ENCODE peak calls at places on chromosomes 3 and 15, in eight cellular contexts. One of them, this sample, is unnamed.

GRCh38 chr3:141279074-141279945 is 47.7 kb downstream of the PXYLP1 start:
- DNase-seq in CD4-positive, alpha-beta T cell: no peak
- DNase-seq in astrocyte of the spinal cord: peak; percentile 29
- DNase-seq in heart left ventricle: no peak
- DNase-seq in GM13976: peak; percentile 53
- DNase-seq in GM23338: peak; percentile 60
- DNase-seq in Calu3: no peak
- DNase-seq in esophagus muscularis mucosa: no peak
- DNase-seq in this sample: peak; percentile 56

GRCh38 chr3:12170207-12170606 is 11.5 kb upstream of the TIMP4 start:
- DNase-seq in CD4-positive, alpha-beta T cell: no peak
- DNase-seq in astrocyte of the spinal cord: peak; percentile 43
- DNase-seq in heart left ventricle: no peak
- DNase-seq in GM13976: no peak
- DNase-seq in GM23338: no peak
- DNase-seq in Calu3: no peak
- DNase-seq in esophagus muscularis mucosa: no peak
- DNase-seq in this sample: no peak

GRCh38 chr3:104566054-104566453 is 800.7 kb upstream of the ALCAM start:
- DNase-seq in CD4-positive, alpha-beta T cell: no peak
- DNase-seq in astrocyte of the spinal cord: no peak
- DNase-seq in heart left ventricle: no peak
- DNase-seq in GM13976: no peak
- DNase-seq in GM23338: no peak
- DNase-seq in Calu3: no peak
- DNase-seq in esophagus muscularis mucosa: no peak
- DNase-seq in this sample: no peak

GRCh38 chr3:87390821-87391220 is 114.4 kb upstream of the POU1F1 start:
- DNase-seq in CD4-positive, alpha-beta T cell: no peak
- DNase-seq in astrocyte of the spinal cord: no peak
- DNase-seq in heart left ventricle: no peak
- DNase-seq in GM13976: no peak
- DNase-seq in GM23338: no peak
- DNase-seq in Calu3: no peak
- DNase-seq in esophagus muscularis mucosa: no peak
- DNase-seq in this sample: no peak

GRCh38 chr3:30081904-30082303 is 524.5 kb upstream of the TGFBR2 start:
- DNase-seq in CD4-positive, alpha-beta T cell: no peak
- DNase-seq in astrocyte of the spinal cord: no peak
- DNase-seq in heart left ventricle: no peak
- DNase-seq in GM13976: no peak
- DNase-seq in GM23338: no peak
- DNase-seq in Calu3: peak; percentile 39
- DNase-seq in esophagus muscularis mucosa: no peak
- DNase-seq in this sample: no peak

GRCh38 chr15:70030851-70031645 is 66.7 kb downstream of the TLE3 start:
- DNase-seq in CD4-positive, alpha-beta T cell: no peak
- DNase-seq in astrocyte of the spinal cord: no peak
- DNase-seq in heart left ventricle: no peak
- DNase-seq in GM13976: no peak
- DNase-seq in GM23338: no peak
- DNase-seq in Calu3: no peak
- DNase-seq in esophagus muscularis mucosa: no peak
- DNase-seq in this sample: no peak

GRCh38 chr3:26198609-26199008 is 408.7 kb downstream of the OXSM start:
- DNase-seq in CD4-positive, alpha-beta T cell: no peak
- DNase-seq in astrocyte of the spinal cord: no peak
- DNase-seq in heart left ventricle: no peak
- DNase-seq in GM13976: no peak
- DNase-seq in GM23338: no peak
- DNase-seq in Calu3: no peak
- DNase-seq in esophagus muscularis mucosa: no peak
- DNase-seq in this sample: no peak

GRCh38 chr3:172293093-172293492 is 155.2 kb downstream of the GHSR start:
- DNase-seq in CD4-positive, alpha-beta T cell: no peak
- DNase-seq in astrocyte of the spinal cord: no peak
- DNase-seq in heart left ventricle: no peak
- DNase-seq in GM13976: no peak
- DNase-seq in GM23338: no peak
- DNase-seq in Calu3: no peak
- DNase-seq in esophagus muscularis mucosa: no peak
- DNase-seq in this sample: no peak

GRCh38 chr15:81301385-81301784 is 22.6 kb downstream of the STARD5 start:
- DNase-seq in CD4-positive, alpha-beta T cell: no peak
- DNase-seq in astrocyte of the spinal cord: no peak
- DNase-seq in heart left ventricle: no peak
- DNase-seq in GM13976: no peak
- DNase-seq in GM23338: no peak
- DNase-seq in Calu3: no peak
- DNase-seq in esophagus muscularis mucosa: no peak
- DNase-seq in this sample: no peak

GRCh38 chr15:79615754-79616153 is 183.6 kb downstream of the MINAR1 start:
- DNase-seq in CD4-positive, alpha-beta T cell: no peak
- DNase-seq in astrocyte of the spinal cord: no peak
- DNase-seq in heart left ventricle: peak; percentile 59
- DNase-seq in GM13976: no peak
- DNase-seq in GM23338: no peak
- DNase-seq in Calu3: no peak
- DNase-seq in esophagus muscularis mucosa: peak; percentile 86
- DNase-seq in this sample: no peak

GRCh38 chr3:113697192-113698090 is 999 bp upstream of the USF3 start:
- DNase-seq in CD4-positive, alpha-beta T cell: peak; percentile 12
- DNase-seq in astrocyte of the spinal cord: no peak
- DNase-seq in heart left ventricle: peak; percentile 48
- DNase-seq in GM13976: peak; percentile 18
- DNase-seq in GM23338: peak; percentile 66
- DNase-seq in Calu3: peak; percentile 24
- DNase-seq in esophagus muscularis mucosa: no peak
- DNase-seq in this sample: peak; percentile 15

GRCh38 chr15:63122002-63122893 is 587 bp downstream of the LACTB start:
- DNase-seq in CD4-positive, alpha-beta T cell: peak; percentile 64
- DNase-seq in astrocyte of the spinal cord: peak; percentile 58
- DNase-seq in heart left ventricle: peak; percentile 90
- DNase-seq in GM13976: peak; percentile 97
- DNase-seq in GM23338: peak; percentile 85
- DNase-seq in Calu3: peak; percentile 78
- DNase-seq in esophagus muscularis mucosa: peak; percentile 98
- DNase-seq in this sample: peak; percentile 97

GRCh38 chr15:84981711-84982300 is at the start of gene PDE8A:
- DNase-seq in CD4-positive, alpha-beta T cell: no peak
- DNase-seq in astrocyte of the spinal cord: no peak
- DNase-seq in heart left ventricle: peak; percentile 70
- DNase-seq in GM13976: peak; percentile 70
- DNase-seq in GM23338: peak; percentile 60
- DNase-seq in Calu3: peak; percentile 51
- DNase-seq in esophagus muscularis mucosa: no peak
- DNase-seq in this sample: peak; percentile 61

GRCh38 chr15:85388506-85388905 is 8.1 kb downstream of the AKAP13 start:
- DNase-seq in CD4-positive, alpha-beta T cell: no peak
- DNase-seq in astrocyte of the spinal cord: no peak
- DNase-seq in heart left ventricle: no peak
- DNase-seq in GM13976: no peak
- DNase-seq in GM23338: no peak
- DNase-seq in Calu3: no peak
- DNase-seq in esophagus muscularis mucosa: no peak
- DNase-seq in this sample: no peak

GRCh38 chr3:76021376-76021775 is 236.0 kb upstream of the ZNF717 start:
- DNase-seq in CD4-positive, alpha-beta T cell: no peak
- DNase-seq in astrocyte of the spinal cord: peak; percentile 35
- DNase-seq in heart left ventricle: no peak
- DNase-seq in GM13976: no peak
- DNase-seq in GM23338: no peak
- DNase-seq in Calu3: no peak
- DNase-seq in esophagus muscularis mucosa: no peak
- DNase-seq in this sample: no peak

DNA sequence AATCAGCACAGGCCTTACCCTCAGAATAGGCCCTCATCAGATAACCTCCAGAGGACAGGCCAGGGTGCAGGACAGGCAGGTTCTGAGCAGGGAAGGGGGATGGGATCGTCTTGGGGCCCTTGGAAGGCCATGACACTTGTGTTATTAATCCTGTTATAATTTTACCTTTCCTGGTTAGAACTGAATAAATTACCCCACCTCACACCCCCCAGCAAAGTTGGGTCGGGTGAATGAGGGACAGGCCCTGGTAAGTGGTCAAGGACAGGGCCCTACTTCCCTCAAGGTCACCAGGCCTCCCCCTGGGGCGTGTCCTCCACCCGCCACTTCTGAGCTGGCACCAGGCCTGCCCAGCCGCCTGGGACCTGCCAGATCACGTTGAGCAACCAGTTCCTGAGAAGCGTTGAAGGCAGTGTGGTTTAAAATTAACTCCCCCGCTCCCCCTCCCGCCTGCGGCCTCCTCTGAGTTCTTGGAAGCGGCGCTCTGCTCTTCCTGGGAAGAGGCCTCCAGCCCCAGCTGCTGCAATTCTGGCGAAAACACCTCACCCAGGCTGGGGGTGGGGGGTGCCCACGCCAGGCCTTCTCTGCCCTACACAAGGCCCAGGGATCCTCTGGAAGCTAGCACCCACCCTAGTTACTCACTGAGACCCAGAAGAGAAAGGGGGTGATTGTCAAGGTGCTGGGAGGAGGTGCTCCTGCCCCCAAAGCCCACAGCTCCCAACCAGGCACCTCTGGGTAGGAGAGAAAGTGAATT is 10.6 kb downstream of the CISH start:
- DNase-seq in CD4-positive, alpha-beta T cell: peak; percentile 45
- DNase-seq in astrocyte of the spinal cord: peak; percentile 97
- DNase-seq in heart left ventricle: peak; percentile 98
- DNase-seq in GM13976: no peak
- DNase-seq in GM23338: peak; percentile 30
- DNase-seq in Calu3: peak; percentile 91
- DNase-seq in esophagus muscularis mucosa: peak; percentile 99
- DNase-seq in this sample: peak; percentile 68
- TF ChIP-seq CTCF in CD4-positive, alpha-beta T cell: no peak
- TF ChIP-seq CTCF in astrocyte of the spinal cord: no peak
- TF ChIP-seq CTCF in heart left ventricle: no peak
- TF ChIP-seq CTCF in GM13976: no peak
- TF ChIP-seq CTCF in GM23338: no peak
- TF ChIP-seq CTCF in Calu3: no peak
- TF ChIP-seq CTCF in esophagus muscularis mucosa: no peak
- TF ChIP-seq CTCF in this sample: no peak

DNA sequence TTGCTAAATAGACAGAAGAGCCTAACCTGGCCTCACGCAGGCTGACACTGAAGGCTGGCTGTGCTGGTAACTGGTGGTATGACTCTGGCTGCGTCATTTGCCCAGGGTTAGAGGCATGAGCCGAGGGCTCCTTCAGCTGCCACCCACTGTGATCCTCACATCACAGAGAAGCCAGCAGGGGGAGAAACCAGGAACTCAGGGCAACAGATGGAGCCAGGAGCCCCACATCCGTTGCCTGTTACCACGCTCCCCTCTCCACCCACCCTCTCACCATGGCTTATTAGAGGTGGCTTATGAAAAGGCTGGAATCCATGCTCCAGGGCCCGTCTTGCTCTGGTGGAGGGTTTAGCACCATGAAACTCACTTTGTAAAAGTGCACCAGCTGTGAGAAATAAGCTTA is 60.7 kb downstream of the ASB7 start:
- DNase-seq in CD4-positive, alpha-beta T cell: no peak
- DNase-seq in astrocyte of the spinal cord: no peak
- DNase-seq in heart left ventricle: no peak
- DNase-seq in GM13976: no peak
- DNase-seq in GM23338: peak; percentile 78
- DNase-seq in Calu3: peak; percentile 40
- DNase-seq in esophagus muscularis mucosa: no peak
- DNase-seq in this sample: no peak
- TF ChIP-seq CTCF in CD4-positive, alpha-beta T cell: no peak
- TF ChIP-seq CTCF in astrocyte of the spinal cord: peak; percentile 44
- TF ChIP-seq CTCF in heart left ventricle: no peak
- TF ChIP-seq CTCF in GM13976: no peak
- TF ChIP-seq CTCF in GM23338: peak; percentile 25
- TF ChIP-seq CTCF in Calu3: peak; percentile 25
- TF ChIP-seq CTCF in esophagus muscularis mucosa: no peak
- TF ChIP-seq CTCF in this sample: no peak

GRCh38 chr3:115628075-115628412 is 4.7 kb downstream of the GAP43 start:
- DNase-seq in CD4-positive, alpha-beta T cell: no peak
- DNase-seq in astrocyte of the spinal cord: no peak
- DNase-seq in heart left ventricle: no peak
- DNase-seq in GM13976: no peak
- DNase-seq in GM23338: no peak
- DNase-seq in Calu3: no peak
- DNase-seq in esophagus muscularis mucosa: no peak
- DNase-seq in this sample: no peak
- TF ChIP-seq CTCF in CD4-positive, alpha-beta T cell: no peak
- TF ChIP-seq CTCF in astrocyte of the spinal cord: no peak
- TF ChIP-seq CTCF in heart left ventricle: no peak
- TF ChIP-seq CTCF in GM13976: no peak
- TF ChIP-seq CTCF in GM23338: no peak
- TF ChIP-seq CTCF in Calu3: no peak
- TF ChIP-seq CTCF in esophagus muscularis mucosa: no peak
- TF ChIP-seq CTCF in this sample: no peak

GRCh38 chr15:34436126-34436955 is 1.3 kb downstream of the GOLGA8A start:
- DNase-seq in CD4-positive, alpha-beta T cell: peak; percentile 34
- DNase-seq in astrocyte of the spinal cord: peak; percentile 6
- DNase-seq in heart left ventricle: no peak
- DNase-seq in GM13976: peak; percentile 35
- DNase-seq in GM23338: peak; percentile 36
- DNase-seq in Calu3: no peak
- DNase-seq in esophagus muscularis mucosa: no peak
- DNase-seq in this sample: peak; percentile 14

GRCh38 chr15:34435658-34436057 is 1.9 kb downstream of the GOLGA8A start:
- DNase-seq in CD4-positive, alpha-beta T cell: no peak
- DNase-seq in astrocyte of the spinal cord: no peak
- DNase-seq in heart left ventricle: no peak
- DNase-seq in GM13976: no peak
- DNase-seq in GM23338: no peak
- DNase-seq in Calu3: no peak
- DNase-seq in esophagus muscularis mucosa: no peak
- DNase-seq in this sample: no peak

GRCh38 chr15:34434627-34435305 is 2.8 kb downstream of the GOLGA8A start:
- DNase-seq in CD4-positive, alpha-beta T cell: no peak
- DNase-seq in astrocyte of the spinal cord: no peak
- DNase-seq in heart left ventricle: no peak
- DNase-seq in GM13976: no peak
- DNase-seq in GM23338: no peak
- DNase-seq in Calu3: no peak
- DNase-seq in esophagus muscularis mucosa: no peak
- DNase-seq in this sample: peak; percentile 12

GRCh38 chr15:34437687-34438086 is at the start of gene GOLGA8A:
- DNase-seq in CD4-positive, alpha-beta T cell: peak; percentile 76
- DNase-seq in astrocyte of the spinal cord: peak; percentile 65
- DNase-seq in heart left ventricle: peak; percentile 71
- DNase-seq in GM13976: peak; percentile 89
- DNase-seq in GM23338: peak; percentile 77
- DNase-seq in Calu3: peak; percentile 58
- DNase-seq in esophagus muscularis mucosa: no peak
- DNase-seq in this sample: peak; percentile 80

DNA sequence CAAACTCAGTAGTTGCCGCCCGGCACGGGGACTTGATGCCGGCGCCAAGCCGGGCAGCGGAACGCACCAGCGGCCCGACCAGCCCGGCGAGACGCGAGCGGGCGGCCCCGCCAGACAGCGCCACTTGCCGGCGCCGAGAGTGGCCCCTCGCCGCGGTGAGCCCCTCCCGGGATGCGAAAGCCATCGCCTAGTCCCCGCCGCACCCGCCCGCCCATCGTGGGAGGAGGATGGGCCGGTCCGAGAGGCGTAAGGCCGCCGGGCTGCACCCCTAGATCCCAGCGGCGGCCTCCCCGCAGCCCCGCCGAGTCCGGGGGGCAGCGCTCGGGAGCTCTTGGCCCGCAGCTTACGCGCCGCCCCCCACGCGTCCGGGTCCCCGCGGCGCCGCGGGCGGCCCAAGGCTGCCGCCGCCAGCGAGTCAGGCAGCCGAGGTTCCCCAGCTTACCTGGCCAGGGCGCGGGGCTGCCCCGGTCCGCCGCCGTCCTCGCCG is 609 bp downstream of the GOLGA8A start:
- DNase-seq in CD4-positive, alpha-beta T cell: peak; percentile 35
- DNase-seq in astrocyte of the spinal cord: peak; percentile 32
- DNase-seq in heart left ventricle: peak; percentile 37
- DNase-seq in GM13976: peak; percentile 79
- DNase-seq in GM23338: peak; percentile 63
- DNase-seq in Calu3: peak; percentile 27
- DNase-seq in esophagus muscularis mucosa: no peak
- DNase-seq in this sample: peak; percentile 67
- TF ChIP-seq CTCF in CD4-positive, alpha-beta T cell: no peak
- TF ChIP-seq CTCF in astrocyte of the spinal cord: peak; percentile 3
- TF ChIP-seq CTCF in heart left ventricle: no peak
- TF ChIP-seq CTCF in GM13976: peak; percentile 49
- TF ChIP-seq CTCF in GM23338: no peak
- TF ChIP-seq CTCF in Calu3: no peak
- TF ChIP-seq CTCF in esophagus muscularis mucosa: no peak
- TF ChIP-seq CTCF in this sample: peak; percentile 40

This sample was measured in GM10248.